ENCODE peak calls at places on chromosome 17, in ten cellular contexts. One of them, this sample, is unnamed.
A peak's percentile ranks its signal among the peaks of the same experiment; 100 is the strongest.

GRCh38 chr17:10875411-10875810 is 37.5 kb upstream of the PIRT start:
- DNase-seq in SK-N-SH: no peak
- DNase-seq in body of pancreas: no peak
- DNase-seq in mesendoderm: peak; percentile 74
- DNase-seq in AG04450: no peak
- DNase-seq in psoas muscle: no peak
- DNase-seq in RWPE1: peak; percentile 7
- DNase-seq in breast epithelium: no peak
- DNase-seq in substantia nigra: no peak
- DNase-seq in lower lobe of right lung: no peak
- DNase-seq in this sample: peak; percentile 21

GRCh38 chr17:31269597-31269996 is 27.4 kb downstream of the OMG start:
- DNase-seq in lower lobe of right lung: no peak
- DNase-seq in mesendoderm: peak; percentile 96
- DNase-seq in psoas muscle: no peak
- DNase-seq in SK-N-SH: no peak
- DNase-seq in AG04450: peak; percentile 91
- DNase-seq in RWPE1: peak; percentile 82
- DNase-seq in breast epithelium: no peak
- DNase-seq in body of pancreas: peak; percentile 3
- DNase-seq in substantia nigra: no peak
- DNase-seq in this sample: no peak

GRCh38 chr17:32732296-32732642 is 144.7 kb downstream of the MYO1D start:
- DNase-seq in RWPE1: no peak
- DNase-seq in substantia nigra: no peak
- DNase-seq in mesendoderm: peak; percentile 2
- DNase-seq in SK-N-SH: no peak
- DNase-seq in AG04450: no peak
- DNase-seq in lower lobe of right lung: no peak
- DNase-seq in psoas muscle: no peak
- DNase-seq in body of pancreas: no peak
- DNase-seq in breast epithelium: no peak
- DNase-seq in this sample: no peak

GRCh38 chr17:28758411-28759121 is 14.8 kb downstream of the TRAF4 start:
- DNase-seq in AG04450: no peak
- DNase-seq in psoas muscle: no peak
- DNase-seq in substantia nigra: no peak
- DNase-seq in SK-N-SH: no peak
- DNase-seq in body of pancreas: no peak
- DNase-seq in mesendoderm: no peak
- DNase-seq in breast epithelium: no peak
- DNase-seq in RWPE1: no peak
- DNase-seq in lower lobe of right lung: no peak
- DNase-seq in this sample: no peak

GRCh38 chr17:72833113-72833512 is 259.4 kb downstream of the SLC39A11 start:
- DNase-seq in AG04450: no peak
- DNase-seq in lower lobe of right lung: no peak
- DNase-seq in SK-N-SH: no peak
- DNase-seq in psoas muscle: no peak
- DNase-seq in body of pancreas: no peak
- DNase-seq in RWPE1: no peak
- DNase-seq in mesendoderm: no peak
- DNase-seq in breast epithelium: no peak
- DNase-seq in substantia nigra: no peak
- DNase-seq in this sample: no peak

GRCh38 chr17:48915459-48916282 is 7.5 kb downstream of the UBE2Z start:
- DNase-seq in body of pancreas: peak; percentile 39
- DNase-seq in RWPE1: peak; percentile 88
- DNase-seq in mesendoderm: no peak
- DNase-seq in AG04450: peak; percentile 55
- DNase-seq in substantia nigra: no peak
- DNase-seq in psoas muscle: peak; percentile 18
- DNase-seq in breast epithelium: no peak
- DNase-seq in lower lobe of right lung: no peak
- DNase-seq in SK-N-SH: no peak
- DNase-seq in this sample: no peak

GRCh38 chr17:1037238-1037879 is 40.4 kb downstream of the TIMM22 start:
- DNase-seq in SK-N-SH: no peak
- DNase-seq in AG04450: no peak
- DNase-seq in substantia nigra: no peak
- DNase-seq in RWPE1: no peak
- DNase-seq in breast epithelium: no peak
- DNase-seq in lower lobe of right lung: no peak
- DNase-seq in psoas muscle: no peak
- DNase-seq in mesendoderm: no peak
- DNase-seq in body of pancreas: no peak
- DNase-seq in this sample: no peak

GRCh38 chr17:46141645-46142044 is 51.6 kb downstream of the KANSL1 start:
- DNase-seq in AG04450: no peak
- DNase-seq in lower lobe of right lung: no peak
- DNase-seq in body of pancreas: no peak
- DNase-seq in RWPE1: no peak
- DNase-seq in substantia nigra: no peak
- DNase-seq in SK-N-SH: no peak
- DNase-seq in breast epithelium: no peak
- DNase-seq in mesendoderm: no peak
- DNase-seq in psoas muscle: no peak
- DNase-seq in this sample: no peak

GRCh38 chr17:47278561-47278960 is 24.9 kb downstream of the ITGB3 start:
- DNase-seq in psoas muscle: no peak
- DNase-seq in breast epithelium: no peak
- DNase-seq in body of pancreas: no peak
- DNase-seq in SK-N-SH: no peak
- DNase-seq in substantia nigra: no peak
- DNase-seq in RWPE1: no peak
- DNase-seq in AG04450: no peak
- DNase-seq in mesendoderm: no peak
- DNase-seq in lower lobe of right lung: no peak
- DNase-seq in this sample: no peak

GRCh38 chr17:73223626-73224616 is 31.1 kb downstream of the COG1 start:
- DNase-seq in lower lobe of right lung: no peak
- DNase-seq in psoas muscle: no peak
- DNase-seq in breast epithelium: no peak
- DNase-seq in substantia nigra: no peak
- DNase-seq in RWPE1: no peak
- DNase-seq in AG04450: no peak
- DNase-seq in SK-N-SH: no peak
- DNase-seq in mesendoderm: no peak
- DNase-seq in body of pancreas: no peak
- DNase-seq in this sample: no peak

GRCh38 chr17:32461853-32462617 is 17.7 kb downstream of the PSMD11 start:
- DNase-seq in substantia nigra: no peak
- DNase-seq in SK-N-SH: peak; percentile 52
- DNase-seq in lower lobe of right lung: no peak
- DNase-seq in body of pancreas: peak; percentile 60
- DNase-seq in breast epithelium: no peak
- DNase-seq in psoas muscle: no peak
- DNase-seq in RWPE1: peak; percentile 51
- DNase-seq in AG04450: no peak
- DNase-seq in mesendoderm: peak; percentile 75
- DNase-seq in this sample: no peak

GRCh38 chr17:38663125-38663751 is 11.5 kb downstream of the EPOP start:
- DNase-seq in SK-N-SH: peak; percentile 88
- DNase-seq in RWPE1: peak; percentile 56
- DNase-seq in substantia nigra: no peak
- DNase-seq in psoas muscle: peak; percentile 41
- DNase-seq in body of pancreas: peak; percentile 78
- DNase-seq in AG04450: no peak
- DNase-seq in mesendoderm: peak; percentile 96
- DNase-seq in breast epithelium: no peak
- DNase-seq in lower lobe of right lung: peak; percentile 74
- DNase-seq in this sample: peak; percentile 74

DNA sequence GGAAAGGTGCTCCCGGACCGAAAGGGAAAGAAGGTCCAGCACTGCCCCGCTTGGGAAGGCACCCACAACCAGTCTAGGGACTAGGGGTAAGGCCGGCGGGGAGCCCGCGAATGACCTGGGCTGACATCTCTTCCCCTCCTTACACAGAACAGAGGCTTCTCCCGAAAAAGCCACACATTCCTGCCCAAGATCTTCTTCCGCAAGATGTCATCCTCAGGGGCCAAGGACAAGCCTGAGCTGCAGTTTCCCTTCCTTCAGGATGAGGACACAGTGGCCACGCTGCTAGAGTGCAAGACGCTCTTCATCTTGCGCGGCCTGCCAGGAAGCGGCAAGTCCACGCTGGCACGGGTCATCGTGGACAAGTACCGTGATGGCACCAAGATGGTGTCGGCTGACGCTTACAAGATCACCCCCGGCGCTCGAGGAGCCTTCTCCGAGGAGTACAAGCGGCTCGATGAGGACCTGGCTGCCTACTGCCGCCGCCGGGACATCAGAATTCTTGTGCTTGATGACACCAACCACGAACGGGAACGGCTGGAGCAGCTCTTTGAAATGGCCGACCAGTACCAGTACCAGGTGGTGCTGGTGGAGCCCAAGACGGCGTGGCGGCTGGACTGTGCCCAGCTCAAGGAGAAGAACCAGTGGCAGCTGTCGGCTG is 1.5 kb downstream of the CNP start:
- DNase-seq in AG04450: no peak
- DNase-seq in RWPE1: no peak
- DNase-seq in SK-N-SH: no peak
- DNase-seq in breast epithelium: no peak
- DNase-seq in mesendoderm: no peak
- DNase-seq in lower lobe of right lung: no peak
- DNase-seq in body of pancreas: no peak
- DNase-seq in psoas muscle: no peak
- DNase-seq in substantia nigra: no peak
- DNase-seq in this sample: no peak
- H3K27ac ChIP-seq in AG04450: no peak overlapping the region
- H3K27ac ChIP-seq in RWPE1: peak overlapping the region; percentile 89
- H3K27ac ChIP-seq in SK-N-SH: peak overlapping the region; percentile 65
- H3K27ac ChIP-seq in breast epithelium: peak overlapping the region; percentile 90
- H3K27ac ChIP-seq in mesendoderm: no peak overlapping the region
- H3K27ac ChIP-seq in lower lobe of right lung: peak overlapping the region; percentile 86
- H3K27ac ChIP-seq in body of pancreas: peak overlapping the region; percentile 96
- H3K27ac ChIP-seq in psoas muscle: peak overlapping the region; percentile 89
- H3K27ac ChIP-seq in substantia nigra: peak overlapping the region; percentile 99
- H3K27ac ChIP-seq in this sample: peak overlapping the region; percentile 98

GRCh38 chr17:83084214-83084613 is 4.8 kb downstream of the METRNL start:
- DNase-seq in mesendoderm: no peak
- DNase-seq in breast epithelium: no peak
- DNase-seq in AG04450: no peak
- DNase-seq in lower lobe of right lung: no peak
- DNase-seq in RWPE1: no peak
- DNase-seq in SK-N-SH: no peak
- DNase-seq in substantia nigra: no peak
- DNase-seq in psoas muscle: no peak
- DNase-seq in body of pancreas: no peak
- DNase-seq in this sample: no peak

GRCh38 chr17:83082435-83082834 is 3.0 kb downstream of the METRNL start:
- DNase-seq in lower lobe of right lung: no peak
- DNase-seq in mesendoderm: no peak
- DNase-seq in substantia nigra: no peak
- DNase-seq in body of pancreas: no peak
- DNase-seq in breast epithelium: no peak
- DNase-seq in psoas muscle: no peak
- DNase-seq in RWPE1: no peak
- DNase-seq in SK-N-SH: no peak
- DNase-seq in AG04450: no peak
- DNase-seq in this sample: no peak

GRCh38 chr17:83081561-83082201 is 2.3 kb downstream of the METRNL start:
- DNase-seq in body of pancreas: peak; percentile 65
- DNase-seq in lower lobe of right lung: peak; percentile 75
- DNase-seq in SK-N-SH: no peak
- DNase-seq in mesendoderm: no peak
- DNase-seq in RWPE1: no peak
- DNase-seq in substantia nigra: no peak
- DNase-seq in psoas muscle: peak; percentile 66
- DNase-seq in breast epithelium: no peak
- DNase-seq in AG04450: no peak
- DNase-seq in this sample: no peak

GRCh38 chr17:83083368-83084201 is 4.2 kb downstream of the METRNL start:
- DNase-seq in lower lobe of right lung: no peak
- DNase-seq in AG04450: peak; percentile 89
- DNase-seq in mesendoderm: peak; percentile 93
- DNase-seq in RWPE1: peak; percentile 75
- DNase-seq in SK-N-SH: peak; percentile 93
- DNase-seq in substantia nigra: no peak
- DNase-seq in breast epithelium: no peak
- DNase-seq in body of pancreas: no peak
- DNase-seq in psoas muscle: peak; percentile 72
- DNase-seq in this sample: no peak

GRCh38 chr17:83082899-83083367 is 3.5 kb downstream of the METRNL start:
- DNase-seq in AG04450: no peak
- DNase-seq in body of pancreas: no peak
- DNase-seq in breast epithelium: no peak
- DNase-seq in SK-N-SH: no peak
- DNase-seq in RWPE1: no peak
- DNase-seq in lower lobe of right lung: no peak
- DNase-seq in mesendoderm: peak; percentile 23
- DNase-seq in psoas muscle: no peak
- DNase-seq in substantia nigra: no peak
- DNase-seq in this sample: no peak
- H3K27ac ChIP-seq in AG04450: peak overlapping the region; percentile 98
- H3K27ac ChIP-seq in body of pancreas: peak overlapping the region; percentile 50
- H3K27ac ChIP-seq in breast epithelium: peak overlapping the region; percentile 75
- H3K27ac ChIP-seq in SK-N-SH: peak overlapping the region; percentile 93
- H3K27ac ChIP-seq in RWPE1: peak overlapping the region; percentile 90
- H3K27ac ChIP-seq in lower lobe of right lung: peak overlapping the region; percentile 84
- H3K27ac ChIP-seq in mesendoderm: no peak overlapping the region
- H3K27ac ChIP-seq in psoas muscle: peak overlapping the region; percentile 16
- H3K27ac ChIP-seq in substantia nigra: no peak overlapping the region
- H3K27ac ChIP-seq in this sample: no peak overlapping the region

DNA sequence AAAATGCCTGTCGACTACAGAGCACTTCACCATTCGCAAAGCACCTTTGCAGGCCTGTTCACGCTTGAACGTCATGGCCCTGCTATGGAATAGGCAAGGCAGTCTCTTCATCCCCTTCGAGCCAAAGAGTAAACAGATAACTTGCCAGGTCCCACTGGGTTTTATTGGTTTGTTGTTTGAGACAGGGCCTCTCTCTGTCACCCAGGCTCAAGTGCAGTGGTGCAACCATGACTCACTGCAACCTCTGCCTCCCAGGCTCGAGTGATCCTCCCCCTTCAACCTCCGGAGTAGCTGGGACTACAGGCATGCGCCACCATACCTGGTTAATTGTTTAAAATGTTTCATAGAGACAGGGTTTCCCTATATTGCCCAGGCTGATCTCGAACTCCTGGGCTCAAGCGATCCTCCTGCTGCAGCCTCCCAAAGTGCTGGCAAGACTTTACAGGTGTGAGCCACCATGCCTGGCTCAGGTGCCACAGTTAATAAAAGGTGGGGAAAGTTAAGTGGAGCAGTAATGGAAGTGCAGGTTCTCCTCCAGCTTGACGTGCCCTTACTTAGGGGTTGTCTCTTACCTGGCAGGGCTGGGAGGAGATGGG is 9.5 kb downstream of the CHAD start:
- DNase-seq in RWPE1: no peak
- DNase-seq in AG04450: no peak
- DNase-seq in SK-N-SH: no peak
- DNase-seq in psoas muscle: no peak
- DNase-seq in substantia nigra: no peak
- DNase-seq in mesendoderm: no peak
- DNase-seq in breast epithelium: no peak
- DNase-seq in body of pancreas: no peak
- DNase-seq in lower lobe of right lung: no peak
- DNase-seq in this sample: no peak
- H3K27ac ChIP-seq in RWPE1: no peak overlapping the region
- H3K27ac ChIP-seq in AG04450: no peak overlapping the region
- H3K27ac ChIP-seq in SK-N-SH: no peak overlapping the region
- H3K27ac ChIP-seq in psoas muscle: no peak overlapping the region
- H3K27ac ChIP-seq in substantia nigra: no peak overlapping the region
- H3K27ac ChIP-seq in mesendoderm: no peak overlapping the region
- H3K27ac ChIP-seq in breast epithelium: no peak overlapping the region
- H3K27ac ChIP-seq in body of pancreas: no peak overlapping the region
- H3K27ac ChIP-seq in lower lobe of right lung: no peak overlapping the region
- H3K27ac ChIP-seq in this sample: no peak overlapping the region

GRCh38 chr17:81822312-81822637 is 10.8 kb downstream of the MCRIP1 start:
- DNase-seq in body of pancreas: no peak
- DNase-seq in breast epithelium: no peak
- DNase-seq in RWPE1: no peak
- DNase-seq in lower lobe of right lung: no peak
- DNase-seq in psoas muscle: no peak
- DNase-seq in mesendoderm: no peak
- DNase-seq in AG04450: no peak
- DNase-seq in SK-N-SH: no peak
- DNase-seq in substantia nigra: no peak
- DNase-seq in this sample: no peak
- H3K27ac ChIP-seq in body of pancreas: peak overlapping the region; percentile 94
- H3K27ac ChIP-seq in breast epithelium: peak overlapping the region; percentile 83
- H3K27ac ChIP-seq in RWPE1: peak overlapping the region; percentile 55
- H3K27ac ChIP-seq in lower lobe of right lung: peak overlapping the region; percentile 86
- H3K27ac ChIP-seq in psoas muscle: peak overlapping the region; percentile 89
- H3K27ac ChIP-seq in mesendoderm: no peak overlapping the region
- H3K27ac ChIP-seq in AG04450: no peak overlapping the region
- H3K27ac ChIP-seq in SK-N-SH: no peak overlapping the region
- H3K27ac ChIP-seq in substantia nigra: no peak overlapping the region
- H3K27ac ChIP-seq in this sample: no peak overlapping the region

This sample was measured in dorsolateral prefrontal cortex.